ENCODE peak calls at places on chromosome 11, in five cellular contexts. One of them, this sample, is unnamed.

GRCh38 chr11:90243534-90243933 is 20.7 kb upstream of the CHORDC1 start:
- DNase-seq in tibial artery: no peak
- DNase-seq in mesendoderm: peak; percentile 20
- DNase-seq in right lobe of liver: no peak
- DNase-seq in colonic mucosa: no peak
- DNase-seq in this sample: no peak

GRCh38 chr11:113148076-113148475 is 166.3 kb upstream of the TTC12 start:
- DNase-seq in tibial artery: no peak
- DNase-seq in mesendoderm: no peak
- DNase-seq in right lobe of liver: no peak
- DNase-seq in colonic mucosa: no peak
- DNase-seq in this sample: no peak

GRCh38 chr11:2699185-2699530 is 636 bp downstream of the KCNQ1OT1 start:
- DNase-seq in tibial artery: peak; percentile 30
- DNase-seq in mesendoderm: peak; percentile 24
- DNase-seq in right lobe of liver: peak; percentile 67
- DNase-seq in colonic mucosa: peak; percentile 30
- DNase-seq in this sample: no peak

GRCh38 chr11:73551697-73552096 is 46.2 kb downstream of the FAM168A start:
- DNase-seq in tibial artery: no peak
- DNase-seq in mesendoderm: no peak
- DNase-seq in right lobe of liver: no peak
- DNase-seq in colonic mucosa: no peak
- DNase-seq in this sample: no peak

GRCh38 chr11:102552447-102553200 is 22.1 kb upstream of the MMP7 start:
- DNase-seq in tibial artery: no peak
- DNase-seq in mesendoderm: peak; percentile 45
- DNase-seq in right lobe of liver: no peak
- DNase-seq in colonic mucosa: peak; percentile 50
- DNase-seq in this sample: no peak

GRCh38 chr11:61756452-61757212 is 4.2 kb downstream of the MYRF start:
- DNase-seq in tibial artery: no peak
- DNase-seq in mesendoderm: peak; percentile 49
- DNase-seq in right lobe of liver: peak; percentile 91
- DNase-seq in colonic mucosa: peak; percentile 83
- DNase-seq in this sample: no peak

GRCh38 chr11:613369-613968 is 2.3 kb downstream of the IRF7 start:
- DNase-seq in tibial artery: peak; percentile 72
- DNase-seq in mesendoderm: peak; percentile 85
- DNase-seq in right lobe of liver: peak; percentile 88
- DNase-seq in colonic mucosa: peak; percentile 87
- DNase-seq in this sample: peak; percentile 47

GRCh38 chr11:99229544-99229943 is 208.8 kb downstream of the CNTN5 start:
- DNase-seq in tibial artery: no peak
- DNase-seq in mesendoderm: no peak
- DNase-seq in right lobe of liver: no peak
- DNase-seq in colonic mucosa: no peak
- DNase-seq in this sample: no peak

GRCh38 chr11:124793466-124794278 is 6.5 kb downstream of the MSANTD2 start:
- DNase-seq in tibial artery: no peak
- DNase-seq in mesendoderm: peak; percentile 77
- DNase-seq in right lobe of liver: no peak
- DNase-seq in colonic mucosa: peak; percentile 54
- DNase-seq in this sample: no peak

GRCh38 chr11:72333657-72334056 is 89.7 kb upstream of the PHOX2A start:
- DNase-seq in tibial artery: no peak
- DNase-seq in mesendoderm: peak; percentile 95
- DNase-seq in right lobe of liver: no peak
- DNase-seq in colonic mucosa: no peak
- DNase-seq in this sample: no peak

GRCh38 chr11:95788921-95789505 is 569 bp downstream of the FAM76B start:
- DNase-seq in tibial artery: peak; percentile 25
- DNase-seq in mesendoderm: peak; percentile 84
- DNase-seq in right lobe of liver: no peak
- DNase-seq in colonic mucosa: no peak
- DNase-seq in this sample: peak; percentile 2

GRCh38 chr11:113014731-113015455 is 53.7 kb downstream of the NCAM1 start:
- DNase-seq in tibial artery: no peak
- DNase-seq in mesendoderm: no peak
- DNase-seq in right lobe of liver: no peak
- DNase-seq in colonic mucosa: no peak
- DNase-seq in this sample: no peak

GRCh38 chr11:79419120-79419519 is 21.7 kb downstream of the TENM4 start:
- DNase-seq in tibial artery: no peak
- DNase-seq in mesendoderm: peak; percentile 61
- DNase-seq in right lobe of liver: no peak
- DNase-seq in colonic mucosa: peak; percentile 61
- DNase-seq in this sample: no peak

GRCh38 chr11:68445531-68446035 is 15.0 kb upstream of the PPP6R3 start:
- DNase-seq in tibial artery: no peak
- DNase-seq in mesendoderm: no peak
- DNase-seq in right lobe of liver: no peak
- DNase-seq in colonic mucosa: no peak
- DNase-seq in this sample: no peak
- H3K27ac ChIP-seq in tibial artery: no peak overlapping the region
- H3K27ac ChIP-seq in mesendoderm: no peak overlapping the region
- H3K27ac ChIP-seq in right lobe of liver: no peak overlapping the region
- H3K27ac ChIP-seq in colonic mucosa: no peak overlapping the region
- H3K27ac ChIP-seq in this sample: no peak overlapping the region

GRCh38 chr11:12721816-12722604 is 47.8 kb downstream of the TEAD1 start:
- DNase-seq in tibial artery: no peak
- DNase-seq in mesendoderm: peak; percentile 80
- DNase-seq in right lobe of liver: no peak
- DNase-seq in colonic mucosa: no peak
- DNase-seq in this sample: no peak

GRCh38 chr11:12723410-12724297 is 49.4 kb downstream of the TEAD1 start:
- DNase-seq in tibial artery: no peak
- DNase-seq in mesendoderm: peak; percentile 95
- DNase-seq in right lobe of liver: no peak
- DNase-seq in colonic mucosa: peak; percentile 46
- DNase-seq in this sample: no peak

GRCh38 chr11:12725047-12725862 is 51.0 kb downstream of the TEAD1 start:
- DNase-seq in tibial artery: no peak
- DNase-seq in mesendoderm: no peak
- DNase-seq in right lobe of liver: no peak
- DNase-seq in colonic mucosa: no peak
- DNase-seq in this sample: no peak

GRCh38 chr11:12725863-12726666 is 51.8 kb downstream of the TEAD1 start:
- DNase-seq in tibial artery: no peak
- DNase-seq in mesendoderm: no peak
- DNase-seq in right lobe of liver: no peak
- DNase-seq in colonic mucosa: no peak
- DNase-seq in this sample: no peak

DNA sequence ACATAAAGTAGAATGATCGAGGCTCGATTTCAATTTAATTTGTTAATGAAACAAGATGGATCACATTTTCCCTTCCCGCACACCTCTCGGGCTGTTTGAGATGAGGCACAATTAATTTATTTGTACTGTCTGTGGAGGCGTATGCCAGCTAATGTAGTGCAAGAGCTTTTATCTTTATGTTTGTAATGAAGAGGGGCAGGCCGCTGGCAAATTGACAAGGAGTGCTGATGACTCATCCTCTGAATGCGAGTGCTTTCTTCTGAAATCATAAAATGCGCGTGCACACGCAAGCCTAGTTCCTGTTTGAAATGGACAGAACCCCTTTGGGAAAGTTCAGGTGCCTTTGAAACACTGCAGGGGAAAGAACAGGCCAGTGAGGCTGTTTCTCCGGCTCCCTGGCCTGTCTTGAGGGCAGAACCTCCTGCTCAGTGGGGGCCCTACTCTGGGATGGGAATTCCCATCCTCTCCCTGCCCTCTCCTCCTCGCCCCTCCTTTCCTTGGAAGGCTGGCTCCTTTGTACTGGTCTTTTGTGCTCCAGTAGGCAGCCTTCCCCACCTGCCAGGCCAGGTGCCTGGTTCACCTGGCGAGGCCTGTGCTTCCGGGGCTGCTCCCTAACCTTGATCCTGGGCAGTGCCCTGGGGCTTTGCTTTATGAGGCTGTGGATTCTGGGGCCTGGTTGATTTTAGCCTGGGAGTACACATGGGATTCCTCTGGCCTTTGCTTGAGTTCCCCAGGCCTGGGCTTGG is 50.3 kb downstream of the TEAD1 start:
- DNase-seq in tibial artery: peak; percentile 61
- DNase-seq in mesendoderm: peak; percentile 91
- DNase-seq in right lobe of liver: peak; percentile 52
- DNase-seq in colonic mucosa: peak; percentile 94
- DNase-seq in this sample: peak; percentile 12
- H3K4me1 ChIP-seq in tibial artery: no peaks in the 10 kb centered on the region
- H3K4me1 ChIP-seq in mesendoderm: peaks cover 31% of the 10 kb centered on the region
- H3K4me1 ChIP-seq in right lobe of liver: no peaks in the 10 kb centered on the region
- H3K4me1 ChIP-seq in colonic mucosa: peaks cover 12% of the 10 kb centered on the region
- H3K4me1 ChIP-seq in this sample: peaks cover 34% of the 10 kb centered on the region

GRCh38 chr11:118625976-118626375 is 18.6 kb downstream of the PHLDB1 start:
- DNase-seq in tibial artery: no peak
- DNase-seq in mesendoderm: peak; percentile 67
- DNase-seq in right lobe of liver: no peak
- DNase-seq in colonic mucosa: no peak
- DNase-seq in this sample: no peak

GRCh38 chr11:118623291-118623655 is 15.9 kb downstream of the PHLDB1 start:
- DNase-seq in tibial artery: no peak
- DNase-seq in mesendoderm: no peak
- DNase-seq in right lobe of liver: no peak
- DNase-seq in colonic mucosa: no peak
- DNase-seq in this sample: no peak

GRCh38 chr11:118627566-118627965 is 20.2 kb downstream of the PHLDB1 start:
- DNase-seq in tibial artery: no peak
- DNase-seq in mesendoderm: no peak
- DNase-seq in right lobe of liver: no peak
- DNase-seq in colonic mucosa: no peak
- DNase-seq in this sample: no peak

GRCh38 chr11:118622376-118623290 is 15.2 kb downstream of the PHLDB1 start:
- DNase-seq in tibial artery: no peak
- DNase-seq in mesendoderm: no peak
- DNase-seq in right lobe of liver: no peak
- DNase-seq in colonic mucosa: no peak
- DNase-seq in this sample: no peak

GRCh38 chr11:118625036-118625690 is 17.7 kb downstream of the PHLDB1 start:
- DNase-seq in tibial artery: no peak
- DNase-seq in mesendoderm: no peak
- DNase-seq in right lobe of liver: no peak
- DNase-seq in colonic mucosa: no peak
- DNase-seq in this sample: no peak
- H3K27ac ChIP-seq in tibial artery: no peak overlapping the region
- H3K27ac ChIP-seq in mesendoderm: no peak overlapping the region
- H3K27ac ChIP-seq in right lobe of liver: no peak overlapping the region
- H3K27ac ChIP-seq in colonic mucosa: no peak overlapping the region
- H3K27ac ChIP-seq in this sample: peak overlapping the region; percentile 42

DNA sequence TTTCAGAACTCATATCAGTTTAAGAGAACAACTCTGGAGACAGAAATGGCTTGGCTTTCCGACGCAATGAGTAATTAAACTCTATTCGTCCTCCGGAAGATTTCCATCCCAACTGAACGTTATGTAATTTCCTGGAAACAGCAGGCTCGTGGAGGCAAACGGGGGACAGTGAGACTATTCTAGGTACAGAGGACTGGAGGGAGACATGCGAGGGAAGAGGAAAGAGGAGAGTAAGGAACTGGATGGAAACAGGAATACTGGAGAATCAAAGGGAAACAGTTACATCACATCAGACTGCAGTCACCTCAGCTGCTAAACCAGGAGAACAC is 28.3 kb downstream of the PPP2R1B start:
- DNase-seq in tibial artery: peak; percentile 38
- DNase-seq in mesendoderm: no peak
- DNase-seq in right lobe of liver: no peak
- DNase-seq in colonic mucosa: no peak
- DNase-seq in this sample: no peak
- H3K4me1 ChIP-seq in tibial artery: peaks cover 7% of the 10 kb centered on the region
- H3K4me1 ChIP-seq in mesendoderm: no peaks in the 10 kb centered on the region
- H3K4me1 ChIP-seq in right lobe of liver: peaks cover 58% of the 10 kb centered on the region
- H3K4me1 ChIP-seq in colonic mucosa: no peaks in the 10 kb centered on the region
- H3K4me1 ChIP-seq in this sample: peaks cover 64% of the 10 kb centered on the region

DNA sequence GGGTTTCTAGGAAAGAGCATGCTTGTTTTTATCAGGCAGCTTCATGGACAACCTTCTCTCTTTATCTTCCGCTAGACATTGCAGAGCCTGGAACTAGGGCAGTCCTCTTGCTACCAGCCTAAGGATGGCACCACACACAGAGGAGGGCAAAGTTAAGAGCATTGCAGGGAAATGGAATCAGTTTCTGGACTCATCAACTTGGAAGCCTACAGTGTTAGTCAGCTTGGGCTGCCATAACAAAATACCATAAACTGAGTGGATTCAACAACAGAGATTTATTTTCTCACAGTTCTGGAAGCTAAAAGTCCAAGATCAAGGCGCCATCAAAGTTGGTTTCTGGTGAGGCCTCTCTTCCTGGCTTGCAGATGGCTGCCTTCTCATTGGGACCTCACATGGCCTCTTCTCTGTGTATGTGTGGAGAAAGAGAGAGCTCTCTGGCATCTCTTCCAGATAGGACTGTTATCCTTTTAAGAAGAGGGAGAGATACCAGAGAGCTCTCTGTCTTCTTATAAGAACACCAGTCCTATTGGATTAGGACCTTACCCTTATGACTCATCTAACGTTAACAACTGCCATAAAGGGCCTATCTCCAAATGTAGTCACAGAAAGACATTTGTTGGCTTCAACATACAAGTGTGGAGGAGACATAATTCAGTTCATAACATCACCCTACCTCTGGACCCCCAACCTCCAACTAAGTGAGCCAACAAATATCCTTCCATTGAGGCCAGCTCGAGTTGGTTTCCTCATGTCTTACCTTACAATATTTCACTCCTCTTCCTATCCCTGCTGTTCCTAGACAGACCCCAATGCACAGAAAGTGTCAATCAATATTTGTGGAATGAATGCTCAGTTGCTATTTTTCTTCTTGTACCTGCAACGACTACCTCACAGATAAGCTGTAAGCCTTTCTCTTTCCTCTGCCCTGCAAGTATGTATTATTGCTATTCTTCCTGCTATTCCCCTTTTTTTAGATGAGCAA is 27.1 kb upstream of the CREB3L1 start:
- DNase-seq in tibial artery: no peak
- DNase-seq in mesendoderm: no peak
- DNase-seq in right lobe of liver: no peak
- DNase-seq in colonic mucosa: no peak
- DNase-seq in this sample: no peak
- H3K27ac ChIP-seq in tibial artery: no peak overlapping the region
- H3K27ac ChIP-seq in mesendoderm: no peak overlapping the region
- H3K27ac ChIP-seq in right lobe of liver: no peak overlapping the region
- H3K27ac ChIP-seq in colonic mucosa: peak overlapping the region; percentile 39
- H3K27ac ChIP-seq in this sample: no peak overlapping the region